ENCODE peak calls at places on chromosomes 7 and 10, in five cellular contexts. A is A549, Z is HepG2, C is GM12878, F is K562. M is an unnamed sample.

GRCh38 chr10:116201011-116201410 is 72.0 kb downstream of the GFRA1 start:
- DNase-seq in F (no peak), A (no peak), Z (no peak), C (no peak), M (no peak)

GRCh38 chr7:128830231-128831177 is at the start of gene FLNC:
- DNase-seq in C (no peak), F (peak; percentile 74), A (no peak), Z (no peak), M (peak; percentile 71)

GRCh38 chr7:1948887-1949680 is 279.0 kb downstream of the ELFN1 start:
- DNase-seq in C (no peak), Z (no peak), A (no peak), F (no peak), M (no peak)

GRCh38 chr10:22570733-22571430 is 143.5 kb downstream of the PIP4K2A start:
- DNase-seq in C (no peak), Z (no peak), F (no peak), A (no peak), M (no peak)

GRCh38 chr7:8823486-8823885 is 390.1 kb downstream of the NXPH1 start:
- DNase-seq in A (peak; percentile 5), Z (no peak), F (no peak), C (no peak), M (peak; percentile 21)

GRCh38 chr7:99201027-99201426 is 6.9 kb downstream of the KPNA7 start:
- DNase-seq in F (no peak), A (peak; percentile 81), Z (no peak), C (no peak), M (no peak)

GRCh38 chr10:116702165-116702564 is 40.2 kb downstream of the HSPA12A start:
- DNase-seq in Z (no peak), A (no peak), F (no peak), C (no peak), M (no peak)

GRCh38 chr7:106568680-106569499 is 92.1 kb downstream of the CCDC71L start:
- DNase-seq in F (peak; percentile 95), Z (no peak), C (no peak), A (peak; percentile 43), M (peak; percentile 49)

GRCh38 chr10:44976352-44977198 is 2.0 kb downstream of the DEPP1 start:
- DNase-seq in C (no peak), F (no peak), A (no peak), Z (no peak), M (no peak)

GRCh38 chr7:7704867-7705266 is 13.5 kb downstream of the RPA3 start:
- DNase-seq in F (no peak), A (no peak), Z (no peak), C (no peak), M (peak; percentile 18)
- H3K27ac ChIP-seq in F (no peak overlapping the region), A (no peak overlapping the region), Z (no peak overlapping the region), C (no peak overlapping the region), M (no peak overlapping the region)

GRCh38 chr10:28595618-28596017 is 62.7 kb downstream of the WAC start:
- DNase-seq in A (no peak), Z (no peak), C (no peak), F (no peak), M (no peak)

GRCh38 chr10:28594401-28594800 is 61.5 kb downstream of the WAC start:
- DNase-seq in A (no peak), C (no peak), F (no peak), Z (no peak), M (no peak)

GRCh38 chr10:28587970-28588290 is 55.0 kb downstream of the WAC start:
- DNase-seq in Z (no peak), F (peak; percentile 17), A (peak; percentile 34), C (no peak), M (no peak)

GRCh38 chr10:28593811-28594210 is 60.9 kb downstream of the WAC start:
- DNase-seq in Z (no peak), C (no peak), F (no peak), A (no peak), M (peak; percentile 35)

GRCh38 chr10:28592953-28593352 is 60.0 kb downstream of the WAC start:
- DNase-seq in C (no peak), A (peak; percentile 69), Z (peak; percentile 16), F (peak; percentile 8), M (no peak)
- TF ChIP-seq JUNB in C (no peak), A (peak; percentile 71), Z (no peak), F (peak; percentile 85), M (no peak)

DNA sequence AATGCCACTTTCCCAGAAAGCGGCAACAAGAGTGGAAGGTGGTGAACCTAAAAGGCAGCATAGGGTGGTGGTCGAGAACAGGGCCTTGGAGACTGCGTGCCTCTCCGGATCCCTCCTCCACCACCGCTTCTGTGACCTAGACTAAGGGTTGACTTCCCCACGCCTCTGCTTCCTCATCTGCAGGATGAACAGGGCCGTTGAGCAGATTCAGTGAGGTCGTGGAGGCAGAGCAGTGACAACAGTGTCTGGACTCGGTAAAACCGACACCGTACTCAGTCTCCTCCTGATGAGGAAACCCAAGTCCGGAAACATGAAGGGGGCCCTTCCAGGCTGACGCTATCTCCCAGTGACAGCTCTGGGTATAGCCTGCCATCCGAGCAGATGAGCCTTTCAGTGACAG is 162.6 kb downstream of the CELF2 start:
- DNase-seq in Z (no peak), C (no peak), A (no peak), F (peak; percentile 21), M (no peak)
- H3K27ac ChIP-seq in Z (no peak overlapping the region), C (peak overlapping the region; percentile 95), A (no peak overlapping the region), F (peak overlapping the region; percentile 19), M (no peak overlapping the region)

DNA sequence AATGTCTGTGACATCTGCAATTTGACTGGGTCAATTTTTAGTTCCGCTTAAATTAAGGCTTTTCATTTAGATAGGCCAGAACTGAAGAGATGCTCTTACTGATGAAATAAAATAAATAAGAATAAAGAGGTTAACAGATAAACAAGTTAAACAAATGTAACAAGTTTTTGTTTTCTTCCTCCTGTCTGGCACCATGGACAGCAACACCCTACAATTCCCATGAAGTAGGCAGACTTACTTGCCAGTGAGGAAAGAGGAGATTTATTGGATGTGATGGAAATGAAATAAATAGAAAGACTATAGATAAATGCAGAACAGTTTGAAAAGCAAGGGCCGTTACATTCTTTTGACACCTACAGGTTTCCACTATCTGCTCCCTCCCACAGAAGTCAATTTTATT is 118.5 kb downstream of the AMPH start:
- DNase-seq in F (no peak), C (no peak), Z (no peak), A (no peak), M (peak; percentile 20)
- TF ChIP-seq JUNB in F (no peak), C (no peak), Z (no peak), A (no peak), M (no peak)

DNA sequence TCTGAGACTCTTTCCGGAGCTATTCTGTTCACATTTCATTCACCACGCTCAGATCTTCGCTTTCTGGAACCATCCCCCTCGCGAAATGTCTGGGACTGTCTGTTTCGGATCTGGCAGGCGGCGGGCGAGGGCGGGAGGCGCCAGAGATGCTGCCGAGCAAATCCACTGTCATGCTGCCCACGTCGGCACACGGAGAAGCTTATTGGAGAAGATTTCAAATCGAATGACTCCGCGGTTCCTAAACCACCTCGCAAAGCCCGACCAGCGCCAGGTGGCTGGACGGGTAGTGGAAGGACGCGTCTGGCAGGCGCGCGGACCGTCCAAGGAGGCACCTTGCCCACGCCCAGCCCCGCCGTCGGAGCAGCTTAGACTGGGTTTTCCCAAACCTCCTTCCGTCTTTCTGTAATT is 1.6 kb upstream of the OSBPL3 start:
- DNase-seq in A (peak; percentile 48), Z (no peak), F (no peak), C (no peak), M (peak; percentile 50)
- H3K27ac ChIP-seq in A (peak overlapping the region; percentile 90), Z (no peak overlapping the region), F (no peak overlapping the region), C (peak overlapping the region; percentile 34), M (no peak overlapping the region)

DNA sequence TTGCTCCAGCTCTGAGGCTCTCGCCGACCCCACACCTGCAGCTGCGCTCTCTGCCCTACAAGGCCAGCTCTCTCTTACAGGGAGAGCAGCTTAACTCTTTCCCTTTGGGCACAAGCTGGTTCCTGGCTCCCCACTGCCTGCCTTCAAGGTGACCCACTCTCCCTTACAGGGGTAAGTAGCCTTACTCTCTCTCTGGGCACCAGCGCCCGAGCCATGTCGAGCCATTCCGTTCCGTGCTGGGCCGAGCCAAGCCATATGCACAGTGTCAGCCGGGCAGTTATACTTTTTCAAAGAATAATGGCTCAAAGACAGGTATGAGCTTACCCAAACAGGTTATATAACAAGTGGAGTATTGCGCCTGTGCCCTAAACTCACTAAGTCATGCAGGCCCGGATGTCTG is 44.6 kb downstream of the VIM start:
- DNase-seq in C (no peak), Z (no peak), F (no peak), A (no peak), M (no peak)
- TF ChIP-seq JUNB in C (no peak), Z (no peak), F (no peak), A (no peak), M (no peak)

DNA sequence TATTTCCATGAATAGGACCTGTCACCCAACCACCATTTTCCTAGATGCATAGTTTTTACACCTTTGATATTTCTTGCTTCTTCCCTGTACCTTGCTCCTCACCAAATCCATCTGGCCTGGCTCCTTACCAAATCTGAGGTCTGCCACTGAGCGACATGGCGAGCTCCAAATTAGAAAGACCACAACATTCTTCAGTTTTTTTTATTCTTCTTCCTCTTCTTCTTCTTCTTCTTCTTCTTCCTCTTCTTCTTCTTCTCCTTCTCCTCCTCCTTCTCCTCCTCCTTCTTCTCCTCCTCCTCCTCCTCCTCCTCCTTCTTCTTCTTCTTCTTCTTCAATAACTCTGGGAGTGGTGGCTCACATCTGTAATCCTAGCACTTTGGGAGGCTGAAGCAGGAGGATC is 7.1 kb downstream of the CPED1 start:
- DNase-seq in A (no peak), Z (no peak), F (no peak), C (no peak), M (no peak)
- H3K27ac ChIP-seq in A (no peak overlapping the region), Z (no peak overlapping the region), F (peak overlapping the region; percentile 20), C (no peak overlapping the region), M (no peak overlapping the region)

DNA sequence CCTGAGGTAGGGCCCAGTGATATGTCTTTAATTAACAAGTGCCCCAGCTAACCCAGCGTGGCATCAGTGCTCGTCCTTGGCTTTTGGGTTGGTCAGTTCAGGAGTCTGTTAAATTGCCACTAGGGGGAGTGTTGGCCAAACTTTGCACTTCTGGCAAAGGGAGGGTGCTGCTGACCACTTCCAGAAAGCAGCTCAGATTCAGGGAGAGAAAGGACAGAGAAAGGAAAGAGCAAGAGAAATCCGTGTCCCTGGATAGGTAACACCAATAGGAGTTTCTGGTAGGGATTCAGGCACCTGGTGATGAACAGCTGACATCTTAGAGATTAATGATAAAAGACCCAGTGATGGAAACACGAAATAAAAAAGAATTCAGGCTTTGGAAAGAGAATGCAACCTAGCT is 243.1 kb upstream of the AOAH start:
- DNase-seq in C (no peak), Z (peak; percentile 79), F (peak; percentile 48), A (peak; percentile 69), M (peak; percentile 93)
- TF ChIP-seq JUNB in C (no peak), Z (no peak), F (no peak), A (no peak), M (no peak)

DNA sequence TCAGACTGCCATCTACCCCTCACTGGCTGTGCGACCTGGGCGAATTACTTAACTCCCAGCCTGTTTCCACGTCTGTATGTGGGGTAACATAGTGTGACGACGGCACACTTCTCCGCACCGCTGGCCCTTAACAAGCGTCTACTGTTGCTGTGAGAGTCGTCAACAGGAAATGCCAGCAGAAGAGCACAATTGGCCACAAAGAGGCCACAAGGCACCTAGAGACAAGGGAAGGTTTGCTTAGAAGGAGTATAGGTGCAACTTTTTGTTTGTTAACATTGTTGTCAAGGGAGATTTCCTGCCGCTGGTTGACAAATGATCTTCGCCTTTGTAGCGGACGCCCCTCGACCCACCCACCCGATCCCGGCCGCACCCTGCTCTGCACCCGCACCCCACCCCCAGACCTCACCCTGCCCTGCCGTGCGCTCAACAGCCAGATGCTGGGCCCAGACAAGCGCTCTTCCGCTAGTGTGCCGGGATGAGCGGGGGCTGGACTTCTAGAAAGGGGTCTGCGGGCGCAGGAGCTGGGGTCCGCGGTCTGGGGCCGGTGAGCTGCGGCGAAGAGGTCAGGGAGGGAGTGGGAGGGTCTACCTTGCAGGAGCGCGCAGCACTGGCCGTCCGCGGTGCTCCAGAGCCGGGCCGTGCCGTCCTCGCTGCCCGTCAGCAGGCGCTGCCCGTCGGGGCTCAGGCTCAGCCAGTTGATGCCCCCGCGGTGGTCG is 841 bp downstream of the WDR86 start:
- DNase-seq in F (no peak), C (peak; percentile 23), Z (peak; percentile 66), A (no peak), M (peak; percentile 79)
- H3K27ac ChIP-seq in F (no peak overlapping the region), C (no peak overlapping the region), Z (peak overlapping the region; percentile 46), A (peak overlapping the region; percentile 86), M (no peak overlapping the region)